ENCODE peak calls at places on chromosome 6, in nine cellular contexts. One of them, this sample, is unnamed.

GRCh38 chr6:12355354-12355753 is 65.2 kb downstream of the EDN1 start:
- DNase-seq in HL-60: no peak
- DNase-seq in stomach: no peak
- DNase-seq in HepG2: no peak
- DNase-seq in breast epithelium: no peak
- DNase-seq in GM12878: no peak
- DNase-seq in upper lobe of left lung: no peak
- DNase-seq in GM23338: no peak
- DNase-seq in SK-N-SH: no peak
- DNase-seq in this sample: no peak

GRCh38 chr6:24982231-24982630 is 46.5 kb upstream of the RIPOR2 start:
- DNase-seq in GM12878: no peak
- DNase-seq in HL-60: no peak
- DNase-seq in SK-N-SH: no peak
- DNase-seq in upper lobe of left lung: no peak
- DNase-seq in GM23338: no peak
- DNase-seq in stomach: no peak
- DNase-seq in HepG2: no peak
- DNase-seq in breast epithelium: no peak
- DNase-seq in this sample: peak

GRCh38 chr6:138986578-138986977 is 1.5 kb downstream of the REPS1 start:
- DNase-seq in SK-N-SH: no peak
- DNase-seq in HL-60: no peak
- DNase-seq in GM12878: no peak
- DNase-seq in HepG2: peak
- DNase-seq in upper lobe of left lung: no peak
- DNase-seq in GM23338: no peak
- DNase-seq in stomach: no peak
- DNase-seq in breast epithelium: no peak
- DNase-seq in this sample: no peak

GRCh38 chr6:95545691-95546090 is 31.6 kb upstream of the MANEA start:
- DNase-seq in HepG2: no peak
- DNase-seq in breast epithelium: no peak
- DNase-seq in GM23338: no peak
- DNase-seq in SK-N-SH: no peak
- DNase-seq in stomach: no peak
- DNase-seq in HL-60: no peak
- DNase-seq in GM12878: no peak
- DNase-seq in upper lobe of left lung: no peak
- DNase-seq in this sample: no peak

GRCh38 chr6:75374913-75375530 is 90.4 kb upstream of the TMEM30A start:
- DNase-seq in SK-N-SH: no peak
- DNase-seq in GM23338: peak
- DNase-seq in stomach: no peak
- DNase-seq in GM12878: no peak
- DNase-seq in HL-60: no peak
- DNase-seq in HepG2: no peak
- DNase-seq in upper lobe of left lung: no peak
- DNase-seq in breast epithelium: no peak
- DNase-seq in this sample: no peak

GRCh38 chr6:20119446-20119845 is 92.8 kb downstream of the MBOAT1 start:
- DNase-seq in upper lobe of left lung: no peak
- DNase-seq in GM23338: no peak
- DNase-seq in stomach: no peak
- DNase-seq in breast epithelium: no peak
- DNase-seq in HepG2: no peak
- DNase-seq in SK-N-SH: no peak
- DNase-seq in HL-60: no peak
- DNase-seq in GM12878: no peak
- DNase-seq in this sample: no peak

GRCh38 chr6:147752686-147753418 is 244.4 kb downstream of the SAMD5 start:
- DNase-seq in GM23338: no peak
- DNase-seq in HepG2: peak
- DNase-seq in GM12878: no peak
- DNase-seq in HL-60: no peak
- DNase-seq in upper lobe of left lung: no peak
- DNase-seq in breast epithelium: no peak
- DNase-seq in stomach: no peak
- DNase-seq in SK-N-SH: no peak
- DNase-seq in this sample: no peak

GRCh38 chr6:48706310-48706709 is 595.3 kb upstream of the PTCHD4 start:
- DNase-seq in HepG2: no peak
- DNase-seq in breast epithelium: no peak
- DNase-seq in stomach: no peak
- DNase-seq in SK-N-SH: no peak
- DNase-seq in GM23338: no peak
- DNase-seq in GM12878: no peak
- DNase-seq in upper lobe of left lung: no peak
- DNase-seq in HL-60: no peak
- DNase-seq in this sample: no peak

GRCh38 chr6:1626481-1626880 is 16.8 kb downstream of the FOXC1 start:
- DNase-seq in upper lobe of left lung: no peak
- DNase-seq in GM23338: no peak
- DNase-seq in stomach: no peak
- DNase-seq in GM12878: no peak
- DNase-seq in HL-60: no peak
- DNase-seq in SK-N-SH: no peak
- DNase-seq in HepG2: no peak
- DNase-seq in breast epithelium: no peak
- DNase-seq in this sample: no peak

GRCh38 chr6:150775804-150776203 is 89.7 kb upstream of the MTHFD1L start:
- DNase-seq in breast epithelium: no peak
- DNase-seq in GM23338: no peak
- DNase-seq in HL-60: peak
- DNase-seq in stomach: no peak
- DNase-seq in SK-N-SH: no peak
- DNase-seq in upper lobe of left lung: no peak
- DNase-seq in HepG2: no peak
- DNase-seq in GM12878: no peak
- DNase-seq in this sample: no peak

GRCh38 chr6:21500894-21501293 is 92.7 kb upstream of the SOX4 start:
- DNase-seq in SK-N-SH: no peak
- DNase-seq in GM23338: no peak
- DNase-seq in stomach: peak
- DNase-seq in HepG2: no peak
- DNase-seq in upper lobe of left lung: no peak
- DNase-seq in GM12878: no peak
- DNase-seq in HL-60: no peak
- DNase-seq in breast epithelium: no peak
- DNase-seq in this sample: no peak

GRCh38 chr6:83370607-83371006 is 60.2 kb downstream of the ME1 start:
- DNase-seq in stomach: no peak
- DNase-seq in upper lobe of left lung: no peak
- DNase-seq in SK-N-SH: no peak
- DNase-seq in GM23338: no peak
- DNase-seq in HL-60: no peak
- DNase-seq in breast epithelium: no peak
- DNase-seq in HepG2: no peak
- DNase-seq in GM12878: no peak
- DNase-seq in this sample: no peak

GRCh38 chr6:154154389-154154967 is 115.4 kb downstream of the OPRM1 start:
- DNase-seq in breast epithelium: peak
- DNase-seq in stomach: peak
- DNase-seq in GM12878: no peak
- DNase-seq in GM23338: peak
- DNase-seq in SK-N-SH: peak
- DNase-seq in upper lobe of left lung: no peak
- DNase-seq in HL-60: peak
- DNase-seq in HepG2: peak
- DNase-seq in this sample: peak

DNA sequence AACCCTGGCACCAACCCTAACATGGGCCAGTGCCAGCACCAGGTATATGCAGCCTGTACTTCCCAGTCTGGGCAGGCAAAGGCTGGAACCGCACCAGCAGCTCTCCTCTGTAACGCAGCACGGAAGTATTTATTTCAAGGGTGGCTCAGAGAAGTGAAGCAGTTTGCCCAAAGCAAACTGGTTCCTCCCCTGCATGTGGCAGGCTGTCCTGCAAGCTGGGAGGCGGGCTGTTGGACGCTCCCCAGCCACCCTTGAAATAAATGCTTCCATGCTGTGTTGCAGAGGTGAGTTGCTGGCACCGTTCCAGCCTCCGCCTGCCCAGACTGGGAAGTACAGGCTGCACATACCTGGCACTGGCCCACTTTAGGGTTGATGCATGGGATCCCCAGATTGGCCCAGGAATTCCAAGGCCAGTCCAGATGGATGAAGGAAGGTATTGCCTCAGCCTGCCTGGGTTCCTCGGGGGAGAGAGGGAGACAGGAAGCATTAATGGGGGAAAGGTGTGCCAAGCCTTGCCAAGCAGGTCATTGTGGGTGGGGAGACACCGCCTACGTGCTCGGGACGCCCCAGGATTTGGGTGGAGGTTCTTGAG is 49.8 kb downstream of the PPARD start:
- DNase-seq in HepG2: peak
- DNase-seq in breast epithelium: peak
- DNase-seq in GM23338: no peak
- DNase-seq in upper lobe of left lung: peak
- DNase-seq in SK-N-SH: no peak
- DNase-seq in GM12878: no peak
- DNase-seq in HL-60: no peak
- DNase-seq in stomach: peak
- DNase-seq in this sample: no peak
- H3K4me3 ChIP-seq in HepG2: no peak
- H3K4me3 ChIP-seq in breast epithelium: no peak
- H3K4me3 ChIP-seq in GM23338: no peak
- H3K4me3 ChIP-seq in upper lobe of left lung: no peak
- H3K4me3 ChIP-seq in SK-N-SH: no peak
- H3K4me3 ChIP-seq in GM12878: no peak
- H3K4me3 ChIP-seq in HL-60: no peak
- H3K4me3 ChIP-seq in stomach: no peak
- H3K4me3 ChIP-seq in this sample: no peak

GRCh38 chr6:136188492-136188891 is 61.6 kb downstream of the MTFR2 start:
- DNase-seq in GM12878: no peak
- DNase-seq in stomach: no peak
- DNase-seq in SK-N-SH: peak
- DNase-seq in HepG2: no peak
- DNase-seq in HL-60: no peak
- DNase-seq in GM23338: no peak
- DNase-seq in upper lobe of left lung: no peak
- DNase-seq in breast epithelium: no peak
- DNase-seq in this sample: no peak
- TF ChIP-seq POLR2AphosphoS5 in GM12878: no peak
- TF ChIP-seq POLR2AphosphoS5 in stomach: no peak
- TF ChIP-seq POLR2AphosphoS5 in SK-N-SH: no peak
- TF ChIP-seq POLR2AphosphoS5 in HepG2: no peak
- TF ChIP-seq POLR2AphosphoS5 in HL-60: no peak
- TF ChIP-seq POLR2AphosphoS5 in GM23338: no peak
- TF ChIP-seq POLR2AphosphoS5 in upper lobe of left lung: no peak
- TF ChIP-seq POLR2AphosphoS5 in breast epithelium: no peak
- TF ChIP-seq POLR2AphosphoS5 in this sample: no peak

GRCh38 chr6:17202526-17202925 is 78.6 kb upstream of the RBM24 start:
- DNase-seq in breast epithelium: no peak
- DNase-seq in GM23338: no peak
- DNase-seq in SK-N-SH: no peak
- DNase-seq in HepG2: no peak
- DNase-seq in stomach: no peak
- DNase-seq in HL-60: no peak
- DNase-seq in GM12878: no peak
- DNase-seq in upper lobe of left lung: no peak
- DNase-seq in this sample: no peak
- H3K4me3 ChIP-seq in breast epithelium: no peak
- H3K4me3 ChIP-seq in GM23338: no peak
- H3K4me3 ChIP-seq in SK-N-SH: no peak
- H3K4me3 ChIP-seq in HepG2: no peak
- H3K4me3 ChIP-seq in stomach: no peak
- H3K4me3 ChIP-seq in HL-60: no peak
- H3K4me3 ChIP-seq in GM12878: no peak
- H3K4me3 ChIP-seq in upper lobe of left lung: no peak
- H3K4me3 ChIP-seq in this sample: no peak

DNA sequence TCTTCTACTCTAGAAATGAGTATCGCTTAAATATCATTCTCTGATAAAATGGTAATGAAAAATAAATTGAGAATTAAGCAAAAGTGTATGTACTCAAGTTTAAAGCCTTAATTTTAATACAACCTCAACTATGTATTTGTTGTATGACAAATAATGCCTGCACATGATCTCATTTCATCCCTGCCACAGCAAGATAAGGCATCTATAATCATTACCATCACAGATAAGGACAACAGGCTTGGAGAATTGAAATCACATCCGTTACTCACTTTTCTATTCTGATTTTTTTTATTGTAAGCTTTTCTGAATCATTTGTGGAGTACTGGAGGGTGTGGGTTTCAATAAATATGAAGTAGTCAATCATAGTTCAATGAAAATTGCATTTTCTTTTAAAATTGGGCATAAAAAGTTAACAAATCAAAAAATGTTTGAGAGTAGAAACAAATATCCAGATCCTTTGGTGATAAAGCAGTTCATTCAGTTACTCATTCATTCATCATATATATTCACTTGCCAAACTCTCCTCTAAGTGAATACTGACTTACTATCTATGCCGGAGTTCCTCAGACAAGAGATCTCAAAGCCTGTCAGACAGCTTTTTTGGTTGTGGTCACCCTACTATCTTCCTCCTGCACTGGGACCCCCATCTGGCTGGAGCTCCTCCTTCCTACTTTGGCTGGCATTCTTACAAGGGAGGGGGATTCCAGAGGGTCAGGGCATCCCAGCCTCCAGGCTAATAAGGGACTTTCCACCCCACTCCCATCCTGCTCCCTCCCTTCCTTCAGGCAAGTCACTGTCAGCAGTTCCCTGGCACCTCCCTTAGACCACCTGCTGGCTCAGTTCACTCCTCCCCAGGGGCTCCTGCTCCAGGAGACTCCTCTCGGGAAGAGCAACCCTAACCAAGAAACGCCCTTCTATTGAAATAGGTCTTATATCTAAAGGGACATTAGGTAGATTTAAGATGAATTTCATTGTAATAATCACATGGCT is 118.6 kb downstream of the OGFRL1 start:
- DNase-seq in GM23338: peak
- DNase-seq in upper lobe of left lung: no peak
- DNase-seq in HL-60: no peak
- DNase-seq in HepG2: no peak
- DNase-seq in GM12878: no peak
- DNase-seq in SK-N-SH: no peak
- DNase-seq in stomach: no peak
- DNase-seq in breast epithelium: no peak
- DNase-seq in this sample: no peak
- TF ChIP-seq POLR2AphosphoS5 in GM23338: no peak
- TF ChIP-seq POLR2AphosphoS5 in upper lobe of left lung: peak
- TF ChIP-seq POLR2AphosphoS5 in HL-60: no peak
- TF ChIP-seq POLR2AphosphoS5 in HepG2: no peak
- TF ChIP-seq POLR2AphosphoS5 in GM12878: no peak
- TF ChIP-seq POLR2AphosphoS5 in SK-N-SH: no peak
- TF ChIP-seq POLR2AphosphoS5 in stomach: no peak
- TF ChIP-seq POLR2AphosphoS5 in breast epithelium: no peak
- TF ChIP-seq POLR2AphosphoS5 in this sample: no peak

GRCh38 chr6:10033223-10033829 is 381.5 kb downstream of the TFAP2A start:
- DNase-seq in SK-N-SH: no peak
- DNase-seq in GM12878: no peak
- DNase-seq in stomach: no peak
- DNase-seq in GM23338: peak
- DNase-seq in HL-60: peak
- DNase-seq in breast epithelium: no peak
- DNase-seq in HepG2: peak
- DNase-seq in upper lobe of left lung: no peak
- DNase-seq in this sample: no peak
- H3K4me3 ChIP-seq in SK-N-SH: no peak
- H3K4me3 ChIP-seq in GM12878: no peak
- H3K4me3 ChIP-seq in stomach: no peak
- H3K4me3 ChIP-seq in GM23338: no peak
- H3K4me3 ChIP-seq in HL-60: no peak
- H3K4me3 ChIP-seq in breast epithelium: no peak
- H3K4me3 ChIP-seq in HepG2: no peak
- H3K4me3 ChIP-seq in upper lobe of left lung: no peak
- H3K4me3 ChIP-seq in this sample: no peak